ENCODE peak calls at places on chromosomes 6 and 20, in four cellular contexts. J, A, O and U are unnamed samples.

GRCh38 chr20:26169506-26169905 is 472.9 kb upstream of the ZNF337 start:
- DNase-seq in J (no peak), A (no peak), O (no peak), U (no peak)

GRCh38 chr6:108133594-108134179 is 32.1 kb upstream of the NR2E1 start:
- DNase-seq in J (peak), A (peak), O (peak), U (peak)

GRCh38 chr6:11754625-11755289 is 23.8 kb downstream of the ADTRP start:
- DNase-seq in J (no peak), A (no peak), O (no peak), U (peak)

GRCh38 chr6:97282238-97282725 is 734 bp downstream of the MMS22L start:
- DNase-seq in J (no peak), A (peak), O (peak), U (no peak)

GRCh38 chr6:131917763-131918649 is 33.2 kb downstream of the CCN2 start:
- DNase-seq in J (no peak), A (no peak), O (no peak), U (no peak)

GRCh38 chr6:90194371-90194841 is 102.2 kb downstream of the BACH2 start:
- DNase-seq in J (no peak), A (peak), O (peak), U (no peak)

GRCh38 chr6:157669747-157670216 is 153.3 kb upstream of the SNX9 start:
- DNase-seq in J (peak), A (peak), O (peak), U (peak)

GRCh38 chr20:58459058-58459743 is 56.0 kb downstream of the APCDD1L start:
- DNase-seq in J (no peak), A (no peak), O (no peak), U (no peak)

GRCh38 chr20:1247689-1248088 is 18.4 kb upstream of the SNPH start:
- DNase-seq in J (no peak), A (no peak), O (no peak), U (no peak)

GRCh38 chr20:45343867-45344721 is 4.1 kb downstream of the SDC4 start:
- DNase-seq in J (no peak), A (peak), O (peak), U (peak)

GRCh38 chr6:37530294-37530693 is 30.6 kb upstream of the CCDC167 start:
- DNase-seq in J (no peak), A (no peak), O (no peak), U (no peak)

GRCh38 chr6:32158052-32158451 is 4.1 kb downstream of the PPT2 start:
- DNase-seq in J (no peak), A (no peak), O (no peak), U (no peak)

GRCh38 chr6:49909508-49910047 is 43.2 kb upstream of the CRISP1 start:
- DNase-seq in J (no peak), A (no peak), O (no peak), U (no peak)

GRCh38 chr20:24146231-24146634 is 157.7 kb upstream of the GGTLC1 start:
- DNase-seq in J (no peak), A (no peak), O (peak), U (no peak)

GRCh38 chr6:128112494-128112893 is 211.6 kb upstream of the THEMIS start:
- DNase-seq in J (no peak), A (no peak), O (no peak), U (no peak)

GRCh38 chr6:170178266-170178560 is 112.7 kb downstream of the DLL1 start:
- DNase-seq in J (no peak), A (no peak), O (peak), U (no peak)

GRCh38 chr6:16723833-16724232 is 37.4 kb downstream of the ATXN1 start:
- DNase-seq in J (no peak), A (peak), O (peak), U (no peak)

GRCh38 chr20:53926428-53927028 is 143.9 kb downstream of the BCAS1 start:
- DNase-seq in J (no peak), A (peak), O (peak), U (no peak)

GRCh38 chr6:13259393-13259792 is 68.9 kb downstream of the TBC1D7 start:
- DNase-seq in J (no peak), A (no peak), O (no peak), U (no peak)

GRCh38 chr6:44542401-44543116 is 155.1 kb downstream of the CDC5L start:
- DNase-seq in J (no peak), A (no peak), O (no peak), U (peak)

GRCh38 chr6:113630738-113631535 is 226.2 kb upstream of the MARCKS start:
- DNase-seq in J (no peak), A (peak), O (peak), U (peak)
- H3K4me3 ChIP-seq in J (no peak), A (no peak), O (no peak), U (no peak)

DNA sequence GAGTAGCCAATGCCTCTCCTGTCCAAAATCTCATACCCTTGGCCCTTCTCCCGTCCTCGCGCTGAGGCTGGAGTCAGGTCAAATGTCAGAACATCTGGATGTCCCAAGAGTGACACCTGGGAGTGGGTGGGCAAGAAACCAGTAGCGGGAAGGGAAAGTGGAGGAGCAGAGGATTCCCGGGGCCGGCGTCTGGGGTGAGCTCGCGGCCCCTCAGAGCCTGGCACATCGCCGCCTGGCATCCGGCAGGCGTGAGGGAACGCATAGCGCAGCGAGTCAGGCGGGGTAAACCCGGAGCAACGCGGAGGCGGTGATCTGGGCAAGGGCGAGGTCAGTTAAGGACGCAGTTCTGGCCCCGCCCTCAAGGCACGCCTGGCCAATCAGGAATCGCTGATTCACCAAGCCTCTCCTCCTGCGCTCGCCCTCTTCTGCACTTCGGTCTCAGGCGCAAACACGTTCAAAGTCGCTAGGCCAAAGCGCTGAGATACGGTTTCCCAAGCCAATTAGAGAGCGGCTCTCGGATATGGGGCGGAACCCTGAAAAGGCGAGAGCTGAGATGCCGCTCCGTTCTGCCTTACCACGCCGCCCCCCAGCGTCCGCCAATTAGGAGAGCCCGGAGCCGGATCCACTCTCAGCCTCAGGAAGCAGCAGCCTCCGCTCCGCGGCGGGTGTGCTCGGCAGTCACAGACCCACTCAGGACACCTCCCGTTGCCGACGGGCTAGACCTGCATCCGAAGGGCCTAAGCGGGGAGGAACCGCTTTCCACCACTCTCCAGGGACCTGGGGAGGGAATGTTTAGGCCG is 22.5 kb downstream of the VPS52 start:
- DNase-seq in J (peak), A (peak), O (peak), U (peak)
- TF ChIP-seq CTCF in J (peak), A (no peak), O (peak), U (no peak)

GRCh38 chr6:145964948-145965366 is 799 bp upstream of the SHPRH start:
- DNase-seq in J (no peak), A (no peak), O (no peak), U (no peak)
- H3K4me3 ChIP-seq in J (peak), A (peak), O (peak), U (peak)

DNA sequence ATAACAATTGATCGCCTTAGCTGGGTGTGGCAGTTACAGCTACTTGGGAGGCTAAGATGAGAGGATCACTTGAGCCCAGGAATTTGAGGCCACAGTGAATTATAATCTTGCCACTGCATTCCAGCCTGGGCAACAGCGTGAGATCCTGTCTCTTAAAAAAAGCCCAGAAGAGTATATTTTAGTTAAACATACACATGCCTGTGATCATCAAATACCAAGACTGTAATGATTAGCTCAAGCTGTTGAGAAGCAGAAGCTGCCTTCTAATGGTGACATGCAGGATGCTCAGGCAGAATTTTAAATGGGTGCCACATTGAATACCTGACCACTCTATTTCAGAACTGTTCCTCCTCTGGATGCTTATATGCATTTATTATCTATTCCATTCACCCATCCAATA is 8.9 kb upstream of the TMEM14A start:
- DNase-seq in J (no peak), A (no peak), O (no peak), U (no peak)
- TF ChIP-seq CTCF in J (no peak), A (no peak), O (no peak), U (no peak)

DNA sequence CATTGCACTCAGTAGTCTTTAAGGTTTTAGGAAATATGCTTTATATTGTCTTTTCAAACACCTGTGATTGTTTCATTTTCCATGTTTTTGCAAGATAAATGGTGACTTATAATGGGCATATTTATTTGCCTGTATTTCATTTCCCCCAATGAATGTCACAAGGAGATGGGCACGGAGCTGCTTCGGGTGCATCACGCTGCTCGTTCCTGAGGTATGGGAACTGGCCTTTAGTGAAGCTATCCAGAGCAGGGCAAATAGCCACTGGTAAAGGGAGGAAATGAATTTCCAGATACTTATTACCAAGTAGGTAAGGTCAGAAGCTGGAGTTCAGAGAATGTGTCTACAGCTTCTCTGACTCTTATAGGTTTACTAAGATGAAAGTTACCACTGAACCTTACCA is 3.7 kb downstream of the POU3F2 start:
- DNase-seq in J (no peak), A (no peak), O (no peak), U (no peak)
- H3K4me3 ChIP-seq in J (no peak), A (no peak), O (no peak), U (no peak)

GRCh38 chr6:23445157-23445710 is 680.8 kb upstream of the NRSN1 start:
- DNase-seq in J (peak), A (no peak), O (no peak), U (no peak)

GRCh38 chr6:23441813-23442212 is 684.2 kb upstream of the NRSN1 start:
- DNase-seq in J (no peak), A (no peak), O (no peak), U (no peak)

DNA sequence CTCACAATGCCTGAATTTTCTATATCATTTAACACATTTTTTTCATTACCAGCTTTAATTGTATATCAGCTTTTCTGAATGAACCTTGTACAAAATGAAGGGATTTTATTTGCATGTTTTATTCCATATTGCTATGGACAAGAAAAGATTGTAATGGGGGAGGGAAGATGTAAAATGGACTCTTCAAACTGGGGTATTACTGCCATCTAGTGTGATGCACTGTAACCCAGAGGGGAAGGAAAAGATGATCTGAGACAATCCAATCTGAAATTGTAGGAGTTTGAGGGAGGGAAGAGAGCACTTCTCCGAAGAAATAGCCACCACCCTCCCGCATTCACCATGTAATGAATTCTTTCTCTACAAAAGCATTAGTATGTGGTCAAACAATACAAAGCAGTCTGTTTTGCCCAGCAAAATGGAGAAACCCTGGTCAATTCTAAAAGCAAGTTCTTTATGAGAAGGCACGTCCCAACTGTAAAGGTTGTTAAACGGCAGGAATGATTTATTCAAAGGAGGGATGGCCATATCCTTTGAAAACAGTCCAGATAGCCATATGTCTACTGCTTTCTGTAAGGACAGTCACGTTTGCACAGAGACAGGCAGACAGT is 679.5 kb upstream of the NRSN1 start:
- DNase-seq in J (no peak), A (peak), O (peak), U (no peak)
- TF ChIP-seq CTCF in J (peak), A (peak), O (peak), U (peak)